ENCODE peak calls at places on chromosomes 3 and 15, in four cellular contexts. X is stimulated activated CD4-positive, alpha-beta T cell treated with anti-CD3 and anti-CD28 coated beads, TNF-alpha, amount 100 ng/mL, for 1 hour; M is activated CD8-positive, alpha-beta memory T cell treated with anti-CD3 and anti-CD28 coated beads for 24 hours; Y is NCI-H345. T is an unnamed sample.

GRCh38 chr3:49732592-49732991 is 8.8 kb upstream of the GMPPB start:
- DNase-seq in X (no peak), M (no peak), Y (no peak), T (no peak)

GRCh38 chr3:11077466-11077865 is 76.8 kb upstream of the HRH1 start:
- DNase-seq in X (no peak), M (no peak), Y (no peak), T (no peak)

GRCh38 chr3:70312336-70312735 is at the start of gene MDFIC2:
- DNase-seq in X (no peak), M (no peak), Y (no peak), T (no peak)

GRCh38 chr3:51568041-51568440 is 29.5 kb downstream of the RAD54L2 start:
- DNase-seq in X (no peak), M (no peak), Y (peak), T (no peak)

GRCh38 chr3:147921044-147921443 is 511.9 kb downstream of the ZIC1 start:
- DNase-seq in X (no peak), M (no peak), Y (no peak), T (no peak)

GRCh38 chr3:119294889-119295769 is 946 bp downstream of the ARHGAP31 start:
- DNase-seq in X (no peak), M (peak), Y (no peak), T (no peak)

GRCh38 chr3:62178739-62179600 is 194.4 kb downstream of the FEZF2 start:
- DNase-seq in X (no peak), M (no peak), Y (no peak), T (no peak)

GRCh38 chr3:108603689-108604088 is 14.2 kb downstream of the DZIP3 start:
- DNase-seq in X (no peak), M (no peak), Y (no peak), T (no peak)

GRCh38 chr3:155815030-155815429 is 9.0 kb upstream of the C3orf33 start:
- DNase-seq in X (no peak), M (no peak), Y (no peak), T (no peak)

GRCh38 chr15:24761704-24762302 is 86.2 kb downstream of the NPAP1 start:
- DNase-seq in X (no peak), M (no peak), Y (no peak), T (no peak)

GRCh38 chr3:161818106-161818505 is 321.5 kb downstream of the OTOL1 start:
- DNase-seq in X (no peak), M (no peak), Y (no peak), T (no peak)

GRCh38 chr3:18087963-18088362 is 337.2 kb downstream of the SATB1 start:
- DNase-seq in X (no peak), M (no peak), Y (no peak), T (no peak)

GRCh38 chr3:195475614-195476013 is 32.8 kb upstream of the ACAP2 start:
- DNase-seq in X (no peak), M (no peak), Y (no peak), T (no peak)

GRCh38 chr3:155938409-155938808 is 68.0 kb downstream of the GMPS start:
- DNase-seq in X (no peak), M (no peak), Y (no peak), T (no peak)

GRCh38 chr3:112773864-112774263 is 72.8 kb downstream of the CD200R1L start:
- DNase-seq in X (no peak), M (no peak), Y (no peak), T (no peak)

GRCh38 chr3:13548696-13549512 is at the start of gene FBLN2:
- DNase-seq in X (no peak), M (no peak), Y (peak), T (no peak)

GRCh38 chr3:197183582-197183981 is 114.8 kb downstream of the DLG1 start:
- DNase-seq in X (no peak), M (no peak), Y (peak), T (peak)

GRCh38 chr15:91549581-91549980 is 303.9 kb upstream of the SLCO3A1 start:
- DNase-seq in X (no peak), M (no peak), Y (peak), T (no peak)

GRCh38 chr3:52428151-52429005 is 16.5 kb downstream of the SEMA3G start:
- DNase-seq in X (no peak), M (no peak), Y (peak), T (peak)

GRCh38 chr3:191282262-191283215 is 46.7 kb upstream of the CCDC50 start:
- DNase-seq in X (no peak), M (no peak), Y (no peak), T (no peak)

GRCh38 chr3:68172039-68172438 is 517.6 kb upstream of the SUCLG2 start:
- DNase-seq in X (no peak), M (no peak), Y (no peak), T (no peak)

T was measured in NCI-H526.